ENCODE peak calls at places on chromosome 1, in five cellular contexts. E is T-cell, Z is GM23248, A is T-helper 9 cell, W is uterus. V is an unnamed sample.

GRCh38 chr1:206776239-206776638 is 3.9 kb upstream of the IL10 start:
- DNase-seq in E (no peak), Z (no peak), A (no peak), W (no peak), V (no peak)

GRCh38 chr1:23727362-23727811 is 15.9 kb upstream of the ELOA start:
- DNase-seq in E (no peak), Z (peak; percentile 91), A (no peak), W (peak; percentile 76), V (no peak)

GRCh38 chr1:65820983-65821382 is 28.3 kb downstream of the PDE4B start:
- DNase-seq in E (no peak), Z (peak; percentile 97), A (no peak), W (no peak), V (no peak)

GRCh38 chr1:204507317-204508105 is 8.7 kb upstream of the MDM4 start:
- DNase-seq in E (no peak), Z (peak; percentile 66), A (no peak), W (peak; percentile 36), V (no peak)

GRCh38 chr1:983736-984475 is 2.0 kb upstream of the PERM1 start:
- DNase-seq in E (peak; percentile 27), Z (peak; percentile 49), A (peak; percentile 61), W (peak; percentile 31), V (peak; percentile 60)

GRCh38 chr1:37691497-37692077 is 729 bp upstream of the CDCA8 start:
- DNase-seq in E (no peak), Z (peak; percentile 86), A (peak; percentile 12), W (peak; percentile 40), V (no peak)

GRCh38 chr1:224513383-224513782 is 78.8 kb upstream of the WDR26 start:
- DNase-seq in E (no peak), Z (no peak), A (no peak), W (no peak), V (no peak)

GRCh38 chr1:3012511-3013291 is 8.6 kb upstream of the ACTRT2 start:
- DNase-seq in E (no peak), Z (peak; percentile 43), A (peak; percentile 42), W (no peak), V (peak; percentile 21)

GRCh38 chr1:24920155-24920925 is 9.7 kb downstream of the RUNX3 start:
- DNase-seq in E (no peak), Z (peak; percentile 98), A (no peak), W (peak; percentile 35), V (no peak)

GRCh38 chr1:198088360-198089071 is 68.3 kb upstream of the NEK7 start:
- DNase-seq in E (no peak), Z (peak; percentile 74), A (no peak), W (no peak), V (peak; percentile 25)

GRCh38 chr1:18939398-18940302 is 16.8 kb downstream of the IFFO2 start:
- DNase-seq in E (no peak), Z (peak; percentile 76), A (no peak), W (no peak), V (no peak)

GRCh38 chr1:22123901-22124404 is 18.9 kb downstream of the WNT4 start:
- DNase-seq in E (no peak), Z (no peak), A (no peak), W (no peak), V (no peak)

GRCh38 chr1:161242313-161242712 is 4.3 kb upstream of the NR1I3 start:
- DNase-seq in E (no peak), Z (no peak), A (no peak), W (no peak), V (no peak)

GRCh38 chr1:174465855-174466254 is 18.1 kb downstream of the GPR52 start:
- DNase-seq in E (no peak), Z (no peak), A (no peak), W (no peak), V (no peak)

GRCh38 chr1:200207711-200208126 is 180.2 kb downstream of the NR5A2 start:
- DNase-seq in E (no peak), Z (peak; percentile 45), A (no peak), W (no peak), V (no peak)

GRCh38 chr1:8343464-8344001 is 25.6 kb downstream of the SLC45A1 start:
- DNase-seq in E (no peak), Z (peak; percentile 97), A (no peak), W (peak; percentile 90), V (no peak)

GRCh38 chr1:171438441-171438840 is 46.9 kb upstream of the PRRC2C start:
- DNase-seq in E (no peak), Z (peak; percentile 99), A (no peak), W (no peak), V (no peak)

GRCh38 chr1:243917177-243917862 is 67.3 kb upstream of the AKT3 start:
- DNase-seq in E (no peak), Z (peak; percentile 92), A (no peak), W (peak; percentile 60), V (peak; percentile 3)

GRCh38 chr1:182299728-182300581 is 91.6 kb downstream of the GLUL start:
- DNase-seq in E (no peak), Z (peak; percentile 30), A (no peak), W (peak; percentile 34), V (no peak)

GRCh38 chr1:26784886-26785285 is 2.9 kb upstream of the PIGV start:
- DNase-seq in E (no peak), Z (no peak), A (no peak), W (no peak), V (no peak)

GRCh38 chr1:178633068-178633467 is 92.0 kb upstream of the RALGPS2 start:
- DNase-seq in E (no peak), Z (peak; percentile 93), A (no peak), W (no peak), V (no peak)

GRCh38 chr1:1136547-1137230 is 20.8 kb upstream of the C1orf159 start:
- DNase-seq in E (no peak), Z (no peak), A (peak; percentile 22), W (no peak), V (peak; percentile 83)